ENCODE peak calls at places on chromosomes 12 and 14, in four cellular contexts. C is midbrain, Q is MV-4-11, U is mammary epithelial cell. L is an unnamed sample.

GRCh38 chr14:62692490-62693106 is 352.7 kb downstream of the KCNH5 start:
- DNase-seq in C (no peak), Q (no peak), U (peak), L (no peak)

GRCh38 chr14:55850803-55851202 is 267.4 kb upstream of the PELI2 start:
- DNase-seq in C (no peak), Q (no peak), U (peak), L (no peak)

GRCh38 chr12:121570467-121571283 is 10.1 kb downstream of the KDM2B start:
- DNase-seq in C (no peak), Q (no peak), U (no peak), L (no peak)

GRCh38 chr14:52166822-52167221 is 98.0 kb upstream of the NID2 start:
- DNase-seq in C (no peak), Q (no peak), U (no peak), L (no peak)

GRCh38 chr12:131833896-131834641 is 5.9 kb downstream of the MMP17 start:
- DNase-seq in C (peak), Q (no peak), U (no peak), L (no peak)

GRCh38 chr12:96132819-96133218 is 61.4 kb upstream of the ELK3 start:
- DNase-seq in C (no peak), Q (peak), U (no peak), L (no peak)

GRCh38 chr14:68787235-68787727 is 5.6 kb downstream of the ZFP36L1 start:
- DNase-seq in C (peak), Q (no peak), U (no peak), L (peak)

GRCh38 chr12:54277823-54278276 is 2.1 kb downstream of the CBX5 start:
- DNase-seq in C (no peak), Q (peak), U (no peak), L (no peak)

GRCh38 chr14:91163316-91163715 is 49.4 kb downstream of the DGLUCY start:
- DNase-seq in C (no peak), Q (no peak), U (no peak), L (no peak)

GRCh38 chr12:27237790-27238771 is 6.0 kb upstream of the STK38L start:
- DNase-seq in C (peak), Q (peak), U (no peak), L (no peak)

GRCh38 chr14:69547701-69548348 is 26.8 kb downstream of the CCDC177 start:
- DNase-seq in C (no peak), Q (no peak), U (no peak), L (peak)

GRCh38 chr12:54683388-54683787 is 35.2 kb upstream of the DCD start:
- DNase-seq in C (no peak), Q (no peak), U (no peak), L (peak)

GRCh38 chr12:105561981-105562726 is 231.7 kb downstream of the C12orf75 start:
- DNase-seq in C (no peak), Q (no peak), U (peak), L (peak)

GRCh38 chr12:51846911-51847829 is 1.3 kb downstream of the FIGNL2 start:
- DNase-seq in C (peak), Q (no peak), U (no peak), L (peak)

GRCh38 chr14:73723411-73723798 is 9.2 kb upstream of the PNMA1 start:
- DNase-seq in C (no peak), Q (no peak), U (no peak), L (no peak)

GRCh38 chr14:71155743-71156142 is 248.5 kb downstream of the PCNX1 start:
- DNase-seq in C (no peak), Q (no peak), U (no peak), L (peak)

GRCh38 chr12:52004042-52004648 is 2.6 kb upstream of the TAMALIN start:
- DNase-seq in C (peak), Q (no peak), U (peak), L (peak)

GRCh38 chr14:30291216-30291615 is 267.7 kb upstream of the G2E3 start:
- DNase-seq in C (no peak), Q (no peak), U (peak), L (no peak)

GRCh38 chr14:96160913-96161310 is 43.7 kb upstream of the BDKRB2 start:
- DNase-seq in C (no peak), Q (no peak), U (no peak), L (no peak)

GRCh38 chr14:104633276-104633861 is 28.8 kb upstream of the TMEM179 start:
- DNase-seq in C (peak), Q (no peak), U (no peak), L (no peak)

GRCh38 chr12:121590476-121591143 is 9.8 kb upstream of the KDM2B start:
- DNase-seq in C (no peak), Q (no peak), U (peak), L (peak)

GRCh38 chr14:86543531-86543930 is 1013.6 kb downstream of the FLRT2 start:
- DNase-seq in C (no peak), Q (no peak), U (no peak), L (no peak)

GRCh38 chr12:27922591-27923139 is 49.9 kb downstream of the PTHLH start:
- DNase-seq in C (peak), Q (no peak), U (peak), L (no peak)

GRCh38 chr14:90611936-90612335 is 204.3 kb downstream of the TTC7B start:
- DNase-seq in C (no peak), Q (no peak), U (no peak), L (no peak)

GRCh38 chr12:64385468-64385867 is 5.1 kb downstream of the C12orf56 start:
- DNase-seq in C (no peak), Q (no peak), U (peak), L (no peak)

GRCh38 chr14:102759416-102759815 is 17.8 kb upstream of the TRAF3 start:
- DNase-seq in C (no peak), Q (no peak), U (no peak), L (no peak)

GRCh38 chr12:115000038-115000437 is 316.1 kb upstream of the TBX3 start:
- DNase-seq in C (no peak), Q (peak), U (peak), L (peak)

GRCh38 chr14:51547260-51547659 is 104.5 kb upstream of the FRMD6 start:
- DNase-seq in C (no peak), Q (no peak), U (peak), L (no peak)

GRCh38 chr14:104864267-104865068 is 600 bp upstream of the CEP170B start:
- DNase-seq in C (no peak), Q (no peak), U (peak), L (peak)

GRCh38 chr12:67400742-67401141 is 131.6 kb downstream of the CAND1 start:
- DNase-seq in C (no peak), Q (no peak), U (no peak), L (no peak)

GRCh38 chr12:124548854-124549378 is 18.5 kb downstream of the NCOR2 start:
- DNase-seq in C (no peak), Q (peak), U (no peak), L (no peak)

GRCh38 chr12:124411291-124411878 is 116.5 kb downstream of the RFLNA start:
- DNase-seq in C (no peak), Q (no peak), U (peak), L (no peak)

GRCh38 chr12:74889563-74890236 is 319.9 kb downstream of the KCNC2 start:
- DNase-seq in C (no peak), Q (no peak), U (peak), L (no peak)

GRCh38 chr12:50166776-50167025 is 468 bp downstream of the CERS5 start:
- DNase-seq in C (no peak), Q (no peak), U (no peak), L (no peak)

GRCh38 chr12:124603143-124603542 is 35.7 kb upstream of the NCOR2 start:
- DNase-seq in C (no peak), Q (no peak), U (no peak), L (no peak)

GRCh38 chr12:65720136-65720535 is 104.1 kb upstream of the HMGA2 start:
- DNase-seq in C (no peak), Q (no peak), U (peak), L (peak)

GRCh38 chr14:60161176-60162107 is 3.8 kb downstream of the DHRS7 start:
- DNase-seq in C (no peak), Q (peak), U (no peak), L (peak)

GRCh38 chr12:111219440-111219839 is 149.5 kb downstream of the PHETA1 start:
- DNase-seq in C (no peak), Q (no peak), U (no peak), L (no peak)

L was measured in ELF-1.